ENCODE peak calls at places on chromosomes 16 and 17, in seven cellular contexts. D is K562, Y is HCT116, J is H1, I is HepG2, E is GM12878, O is SK-N-SH. M is an unnamed sample.

GRCh38 chr16:64858076-64858475 is 263.8 kb downstream of the CDH11 start:
- DNase-seq in D (no peak), Y (no peak), J (no peak), I (no peak), E (no peak), O (no peak), M (no peak)

GRCh38 chr17:47987240-47987835 is 16.4 kb downstream of the CDK5RAP3 start:
- DNase-seq in D (no peak), Y (no peak), J (no peak), I (no peak), E (no peak), O (peak), M (peak)

GRCh38 chr17:20987511-20987910 is 55.3 kb downstream of the USP22 start:
- DNase-seq in D (no peak), Y (no peak), J (no peak), I (no peak), E (no peak), O (no peak), M (no peak)

GRCh38 chr17:63611354-63611753 is 10.7 kb downstream of the TACO1 start:
- DNase-seq in D (no peak), Y (no peak), J (no peak), I (no peak), E (no peak), O (no peak), M (no peak)

GRCh38 chr17:40355123-40355803 is 9.3 kb downstream of the GJD3 start:
- DNase-seq in D (peak), Y (no peak), J (no peak), I (peak), E (no peak), O (peak), M (peak)

GRCh38 chr16:23072084-23072599 is 77.1 kb downstream of the USP31 start:
- DNase-seq in D (no peak), Y (no peak), J (no peak), I (no peak), E (no peak), O (peak), M (peak)

GRCh38 chr17:8630227-8630801 is at the start of gene MYH10:
- DNase-seq in D (no peak), Y (no peak), J (no peak), I (no peak), E (no peak), O (no peak), M (no peak)

GRCh38 chr16:85613609-85614337 is 651 bp downstream of the GSE1 start:
- DNase-seq in D (peak), Y (no peak), J (no peak), I (peak), E (no peak), O (peak), M (no peak)

GRCh38 chr17:6061290-6061689 is 8.9 kb upstream of the WSCD1 start:
- DNase-seq in D (no peak), Y (peak), J (no peak), I (peak), E (no peak), O (no peak), M (peak)

GRCh38 chr17:74859439-74860228 is at the start of gene GRIN2C:
- DNase-seq in D (peak), Y (no peak), J (no peak), I (no peak), E (no peak), O (peak), M (no peak)

GRCh38 chr17:73798111-73798748 is 154.0 kb upstream of the SDK2 start:
- DNase-seq in D (no peak), Y (no peak), J (no peak), I (peak), E (no peak), O (no peak), M (no peak)

GRCh38 chr17:39576187-39576586 is 31.5 kb downstream of the NEUROD2 start:
- DNase-seq in D (no peak), Y (peak), J (no peak), I (peak), E (no peak), O (peak), M (no peak)

GRCh38 chr16:49534901-49535300 is 161.3 kb downstream of the C16orf78 start:
- DNase-seq in D (no peak), Y (no peak), J (no peak), I (no peak), E (no peak), O (no peak), M (no peak)

GRCh38 chr16:66256919-66257318 is 109.6 kb upstream of the CDH5 start:
- DNase-seq in D (no peak), Y (no peak), J (no peak), I (no peak), E (no peak), O (no peak), M (no peak)

GRCh38 chr16:64962786-64963185 is 159.1 kb downstream of the CDH11 start:
- DNase-seq in D (no peak), Y (no peak), J (no peak), I (no peak), E (no peak), O (no peak), M (peak)

GRCh38 chr17:55813944-55814343 is 63.1 kb downstream of the PCTP start:
- DNase-seq in D (no peak), Y (no peak), J (no peak), I (no peak), E (no peak), O (no peak), M (peak)

GRCh38 chr17:81002013-81002384 is 10.4 kb downstream of the CHMP6 start:
- DNase-seq in D (no peak), Y (no peak), J (no peak), I (no peak), E (no peak), O (no peak), M (no peak)

GRCh38 chr17:81002409-81003361 is 11.0 kb downstream of the CHMP6 start:
- DNase-seq in D (peak), Y (no peak), J (no peak), I (no peak), E (no peak), O (peak), M (peak)

GRCh38 chr17:81000631-81001357 is 9.2 kb downstream of the CHMP6 start:
- DNase-seq in D (no peak), Y (no peak), J (no peak), I (peak), E (no peak), O (peak), M (no peak)

GRCh38 chr17:81004336-81005015 is 12.8 kb downstream of the CHMP6 start:
- DNase-seq in D (no peak), Y (no peak), J (no peak), I (no peak), E (no peak), O (peak), M (no peak)

GRCh38 chr17:81003711-81004335 is 12.2 kb downstream of the CHMP6 start:
- DNase-seq in D (peak), Y (no peak), J (no peak), I (no peak), E (no peak), O (peak), M (no peak)
- H3K9ac ChIP-seq in D (peak), Y (no peak), J (no peak), I (no peak), E (no peak), O (no peak), M (no peak)

GRCh38 chr17:44076716-44077594 is 6.4 kb downstream of the G6PC3 start:
- DNase-seq in D (no peak), Y (no peak), J (no peak), I (peak), E (no peak), O (no peak), M (no peak)

GRCh38 chr17:44074911-44075285 is 4.4 kb downstream of the G6PC3 start:
- DNase-seq in D (no peak), Y (no peak), J (no peak), I (no peak), E (no peak), O (no peak), M (no peak)

GRCh38 chr17:44074231-44074910 is 3.8 kb downstream of the G6PC3 start:
- DNase-seq in D (no peak), Y (no peak), J (no peak), I (no peak), E (no peak), O (no peak), M (no peak)

GRCh38 chr17:44077595-44077909 is 7.0 kb downstream of the G6PC3 start:
- DNase-seq in D (no peak), Y (no peak), J (no peak), I (no peak), E (no peak), O (no peak), M (no peak)

DNA sequence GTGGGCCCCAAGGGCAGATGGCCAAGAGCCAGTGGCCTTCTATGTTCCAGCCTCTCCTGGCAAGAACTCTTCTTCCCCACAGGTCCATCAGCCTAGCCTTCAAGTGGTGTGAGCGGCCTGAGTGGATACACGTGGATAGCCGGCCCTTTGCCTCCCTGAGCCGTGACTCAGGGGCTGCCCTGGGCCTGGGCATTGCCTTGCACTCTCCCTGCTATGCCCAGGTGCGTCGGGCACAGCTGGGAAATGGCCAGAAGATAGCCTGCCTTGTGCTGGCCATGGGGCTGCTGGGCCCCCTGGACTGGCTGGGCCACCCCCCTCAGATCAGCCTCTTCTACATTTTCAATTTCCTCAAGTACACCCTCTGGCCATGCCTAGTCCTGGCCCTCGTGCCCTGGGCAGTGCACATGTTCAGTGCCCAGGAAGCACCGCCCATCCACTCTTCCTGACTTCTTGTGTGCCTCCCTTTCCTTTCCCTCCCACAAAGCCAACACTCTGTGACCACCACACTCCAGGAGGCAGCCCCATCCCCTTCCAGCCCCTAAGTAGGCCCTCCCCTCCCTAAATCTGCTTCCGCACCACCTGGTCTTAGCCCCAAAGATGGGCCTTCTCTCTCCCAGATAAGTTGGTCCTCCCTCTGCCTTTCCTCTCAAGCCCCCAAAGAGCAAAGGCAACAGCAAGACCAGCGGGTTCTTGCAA is 5.2 kb downstream of the G6PC3 start:
- DNase-seq in D (no peak), Y (no peak), J (no peak), I (no peak), E (no peak), O (no peak), M (no peak)
- TF ChIP-seq POLR2AphosphoS5 in D (no peak), Y (no peak), J (peak), I (no peak), E (no peak), O (no peak), M (no peak)

GRCh38 chr17:2883544-2884203 is 87.4 kb downstream of the RAP1GAP2 start:
- DNase-seq in D (no peak), Y (no peak), J (no peak), I (peak), E (no peak), O (peak), M (no peak)

GRCh38 chr17:2881295-2881694 is 85.1 kb downstream of the RAP1GAP2 start:
- DNase-seq in D (no peak), Y (no peak), J (no peak), I (no peak), E (no peak), O (no peak), M (no peak)

GRCh38 chr17:2878751-2879254 is 82.6 kb downstream of the RAP1GAP2 start:
- DNase-seq in D (no peak), Y (no peak), J (no peak), I (no peak), E (no peak), O (no peak), M (no peak)

GRCh38 chr17:2876467-2876866 is 80.2 kb downstream of the RAP1GAP2 start:
- DNase-seq in D (no peak), Y (no peak), J (no peak), I (no peak), E (no peak), O (no peak), M (no peak)

DNA sequence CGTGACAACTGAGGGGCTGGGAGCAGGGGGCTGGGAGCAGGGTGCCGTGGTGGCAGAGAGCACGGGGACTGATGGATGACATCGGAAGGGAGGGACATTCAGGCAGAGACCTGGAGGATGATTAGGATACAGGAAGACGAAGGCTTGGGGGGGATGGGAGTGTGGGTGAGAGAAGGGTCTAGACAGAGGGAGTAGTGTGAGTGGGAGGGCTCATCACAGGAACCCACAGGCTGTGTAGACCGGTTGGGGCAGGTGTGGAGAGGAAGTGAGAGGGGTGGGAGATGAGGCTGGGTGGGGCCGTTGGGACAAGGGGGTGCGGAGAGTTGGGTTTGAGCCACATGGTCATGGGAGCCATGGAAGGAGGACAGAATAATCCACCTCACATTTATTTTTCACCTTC is 83.8 kb downstream of the RAP1GAP2 start:
- DNase-seq in D (no peak), Y (no peak), J (no peak), I (no peak), E (no peak), O (no peak), M (no peak)
- TF ChIP-seq CTCF in D (no peak), Y (no peak), J (no peak), I (no peak), E (no peak), O (no peak), M (no peak)

GRCh38 chr16:53100889-53101288 is 46.1 kb downstream of the CHD9 start:
- DNase-seq in D (no peak), Y (no peak), J (no peak), I (no peak), E (no peak), O (no peak), M (no peak)
- H3K9ac ChIP-seq in D (no peak), Y (no peak), J (no peak), I (no peak), E (no peak), O (no peak), M (no peak)

DNA sequence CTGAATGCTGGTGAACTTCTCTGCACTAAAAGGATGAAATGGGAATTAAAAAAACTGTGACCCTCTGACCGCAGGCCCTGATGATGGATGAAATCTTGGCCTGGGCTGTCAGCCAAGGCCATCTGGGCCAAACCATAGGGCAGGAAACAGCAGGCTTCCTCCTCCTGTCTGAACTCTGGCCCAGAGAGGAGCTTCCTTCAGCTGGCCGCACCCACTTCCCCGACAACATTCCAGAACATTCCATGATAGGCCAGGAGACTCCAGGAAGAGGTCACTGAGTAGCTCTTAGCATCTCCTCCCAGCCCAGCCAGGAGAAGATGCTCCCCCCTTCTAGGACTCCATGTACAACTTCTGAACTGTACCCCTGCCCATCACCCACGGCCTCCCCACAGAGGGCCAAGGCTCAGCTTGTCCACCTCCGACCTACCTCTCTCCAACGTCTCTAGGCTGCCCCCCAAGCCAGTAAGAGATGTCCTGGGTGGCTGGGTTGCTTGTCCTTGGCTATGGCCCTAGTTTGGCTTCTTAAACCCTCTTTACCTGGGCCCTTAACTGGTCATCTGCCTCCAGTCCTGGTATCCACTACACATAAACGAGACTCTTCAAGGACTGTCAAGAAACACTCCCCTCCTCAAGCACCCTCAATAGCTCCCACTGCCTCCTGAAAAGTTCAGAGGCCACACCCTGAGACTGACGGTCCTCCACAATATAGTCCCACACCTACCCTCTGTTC is 1.7 kb downstream of the RPH3AL start:
- DNase-seq in D (no peak), Y (no peak), J (no peak), I (peak), E (no peak), O (peak), M (peak)
- TF ChIP-seq POLR2AphosphoS5 in D (no peak), Y (no peak), J (no peak), I (no peak), E (no peak), O (no peak), M (peak)